ENCODE peak calls at places on chromosome 15, in six cellular contexts. O, M, T, N, S and H are unnamed samples.

GRCh38 chr15:75731248-75732100 is 18.8 kb upstream of the CSPG4 start:
- DNase-seq in M (no peak), T (no peak), N (peak; percentile 69), O (no peak), S (no peak), H (peak; percentile 43)

GRCh38 chr15:60134609-60135008 is 130.5 kb downstream of the FOXB1 start:
- DNase-seq in O (no peak), T (no peak), S (no peak), M (no peak), N (no peak), H (peak; percentile 5)

GRCh38 chr15:57973534-57973933 is 92.0 kb downstream of the ALDH1A2 start:
- DNase-seq in T (no peak), O (no peak), S (no peak), M (no peak), N (no peak), H (no peak)

GRCh38 chr15:99129644-99130043 is 24.8 kb downstream of the SYNM start:
- DNase-seq in M (no peak), T (no peak), N (no peak), O (no peak), S (no peak), H (no peak)

GRCh38 chr15:87816811-87817210 is 439.7 kb downstream of the NTRK3 start:
- DNase-seq in T (peak; percentile 43), O (no peak), S (no peak), M (no peak), N (no peak), H (no peak)

GRCh38 chr15:70127797-70128756 is 30.4 kb upstream of the TLE3 start:
- DNase-seq in T (no peak), O (no peak), M (no peak), N (no peak), S (no peak), H (no peak)

GRCh38 chr15:68589783-68590710 is 11.3 kb downstream of the CORO2B start:
- DNase-seq in T (no peak), O (no peak), N (no peak), M (no peak), S (no peak), H (no peak)

GRCh38 chr15:43516801-43517353 is 531 bp upstream of the MAP1A start:
- DNase-seq in M (no peak), T (peak; percentile 42), O (no peak), N (no peak), S (no peak), H (no peak)

GRCh38 chr15:79676621-79677020 is 220.2 kb downstream of the MTHFS start:
- DNase-seq in M (no peak), O (no peak), T (no peak), S (no peak), N (no peak), H (no peak)

GRCh38 chr15:98160236-98160635 is 199.7 kb downstream of the ARRDC4 start:
- DNase-seq in O (no peak), T (no peak), S (no peak), N (no peak), M (peak; percentile 50), H (peak; percentile 94)

GRCh38 chr15:74540135-74540760 is 772 bp upstream of the ARID3B start:
- DNase-seq in S (no peak), O (no peak), M (peak; percentile 23), N (no peak), T (no peak), H (no peak)

GRCh38 chr15:23690450-23690852 is 3.3 kb upstream of the NDN start:
- DNase-seq in O (no peak), T (peak; percentile 91), N (no peak), S (no peak), M (no peak), H (no peak)

GRCh38 chr15:25611603-25612002 is 172.8 kb upstream of the UBE3A start:
- DNase-seq in O (no peak), T (no peak), S (no peak), M (no peak), N (no peak), H (no peak)

GRCh38 chr15:47383102-47383501 is 334.2 kb upstream of the SEMA6D start:
- DNase-seq in S (no peak), T (no peak), N (no peak), O (no peak), M (no peak), H (no peak)

GRCh38 chr15:64224508-64224907 is 61.7 kb upstream of the PPIB start:
- DNase-seq in M (no peak), T (peak; percentile 45), S (no peak), O (no peak), N (no peak), H (no peak)